ENCODE peak calls at places on chromosomes 12 and 14, in six cellular contexts. E, Q, V, X, D and T are unnamed samples.

GRCh38 chr14:56212541-56212940 is 94.3 kb downstream of the PELI2 start:
- DNase-seq in D (no peak), X (no peak), Q (no peak), V (no peak), E (no peak), T (no peak)

GRCh38 chr14:64726585-64726890 is 22.3 kb downstream of the PLEKHG3 start:
- DNase-seq in E (no peak), V (peak; percentile 62), X (peak; percentile 42), Q (no peak), D (peak; percentile 50), T (no peak)

GRCh38 chr12:46468159-46468558 is 95.6 kb upstream of the SLC38A2 start:
- DNase-seq in E (no peak), Q (no peak), V (peak; percentile 43), X (peak; percentile 81), D (peak; percentile 88), T (no peak)

GRCh38 chr14:105797546-105797945 is 271.2 kb downstream of the TMEM121 start:
- DNase-seq in X (no peak), Q (no peak), V (no peak), E (no peak), D (no peak), T (no peak)

GRCh38 chr12:74170645-74171477 is 366.8 kb upstream of the ATXN7L3B start:
- DNase-seq in V (no peak), E (no peak), X (peak; percentile 23), D (no peak), Q (no peak), T (no peak)

GRCh38 chr14:80987235-80988032 is 32.0 kb downstream of the TSHR start:
- DNase-seq in X (peak; percentile 57), D (peak; percentile 65), V (peak; percentile 74), Q (peak; percentile 75), E (peak; percentile 21), T (peak; percentile 99)

GRCh38 chr12:118436986-118437385 is 60.6 kb downstream of the SUDS3 start:
- DNase-seq in X (no peak), E (no peak), D (peak; percentile 73), V (no peak), Q (no peak), T (no peak)

GRCh38 chr12:31651893-31652521 is 7.5 kb upstream of the ETFBKMT start:
- DNase-seq in X (no peak), V (peak; percentile 13), Q (no peak), E (no peak), D (no peak), T (no peak)

GRCh38 chr12:64171715-64172114 is 50.4 kb downstream of the KICS2 start:
- DNase-seq in E (no peak), V (no peak), Q (no peak), D (peak; percentile 62), X (no peak), T (no peak)

GRCh38 chr12:33825986-33826602 is 196.2 kb upstream of the ALG10 start:
- DNase-seq in V (no peak), D (no peak), X (no peak), Q (no peak), E (no peak), T (no peak)

GRCh38 chr12:3302406-3303041 is 188.5 kb upstream of the PRMT8 start:
- DNase-seq in D (no peak), X (no peak), E (no peak), Q (no peak), V (no peak), T (no peak)

GRCh38 chr12:109679716-109680520 is 33.7 kb upstream of the FAM222A start:
- DNase-seq in Q (no peak), E (no peak), D (no peak), V (no peak), X (no peak), T (no peak)

GRCh38 chr12:101566318-101566717 is 28.5 kb upstream of the MYBPC1 start:
- DNase-seq in E (no peak), V (no peak), D (no peak), X (no peak), Q (no peak), T (no peak)

GRCh38 chr14:22112004-22112403 is 438.4 kb upstream of the OR4E1 start:
- DNase-seq in D (peak; percentile 22), V (no peak), X (no peak), Q (no peak), E (no peak), T (no peak)